ENCODE peak calls at places on chromosome 16, in four cellular contexts. M, X, N and Z are unnamed samples.

GRCh38 chr16:5928476-5929055 is 831.0 kb upstream of the EEF2KMT start:
- DNase-seq in N (no peak), M (no peak), X (no peak), Z (no peak)

GRCh38 chr16:87297918-87298631 is 19.1 kb downstream of the C16orf95 start:
- DNase-seq in M (no peak), X (peak), N (peak), Z (peak)

GRCh38 chr16:88005968-88006367 is 54.7 kb downstream of the BANP start:
- DNase-seq in N (no peak), M (no peak), X (no peak), Z (no peak)

GRCh38 chr16:88911148-88911945 is 44.9 kb upstream of the PABPN1L start:
- DNase-seq in X (no peak), M (no peak), N (no peak), Z (no peak)

GRCh38 chr16:87317766-87318121 is 552 bp upstream of the C16orf95 start:
- DNase-seq in X (peak), M (no peak), N (peak), Z (no peak)

GRCh38 chr16:28504707-28505404 is 1.8 kb downstream of the IL27 start:
- DNase-seq in X (no peak), N (no peak), M (no peak), Z (no peak)

GRCh38 chr16:67530013-67530939 is 1.6 kb downstream of the RIPOR1 start:
- DNase-seq in X (peak), N (peak), M (peak), Z (peak)

GRCh38 chr16:4409081-4409932 is 7.1 kb downstream of the CORO7 start:
- DNase-seq in N (no peak), M (no peak), X (peak), Z (no peak)

GRCh38 chr16:56202036-56202435 is 10.7 kb downstream of the GNAO1 start:
- DNase-seq in N (no peak), M (no peak), X (peak), Z (no peak)

GRCh38 chr16:86559802-86560305 is 4.8 kb upstream of the MTHFSD start:
- DNase-seq in M (no peak), X (no peak), N (no peak), Z (no peak)

GRCh38 chr16:6096931-6097665 is 999.5 kb upstream of the EEF2KMT start:
- DNase-seq in X (no peak), M (peak), N (no peak), Z (no peak)

GRCh38 chr16:31148281-31148728 is 1.6 kb downstream of the PRSS36 start:
- DNase-seq in X (no peak), N (no peak), M (no peak), Z (no peak)

GRCh38 chr16:56013962-56014552 is 138.9 kb upstream of the CES5A start:
- DNase-seq in X (peak), N (peak), M (no peak), Z (peak)

GRCh38 chr16:56960681-56961281 is 969 bp upstream of the CETP start:
- DNase-seq in M (no peak), N (no peak), X (peak), Z (no peak)

GRCh38 chr16:15141586-15141985 is 47.5 kb upstream of the RRN3 start:
- DNase-seq in N (no peak), X (no peak), M (no peak), Z (no peak)

GRCh38 chr16:89246383-89246902 is 28.9 kb downstream of the ZNF778 start:
- DNase-seq in X (no peak), M (no peak), N (no peak), Z (no peak)

GRCh38 chr16:72876221-72876620 is 171.7 kb downstream of the ZFHX3 start:
- DNase-seq in X (peak), N (peak), M (peak), Z (no peak)

GRCh38 chr16:62661435-62661834 is 625.2 kb upstream of the CDH8 start:
- DNase-seq in N (no peak), X (no peak), M (no peak), Z (no peak)

GRCh38 chr16:53068423-53068833 is 13.6 kb downstream of the CHD9 start:
- DNase-seq in M (no peak), X (no peak), N (no peak), Z (no peak)

GRCh38 chr16:86667035-86667434 is 88.7 kb downstream of the FOXL1 start:
- DNase-seq in N (peak), M (no peak), X (no peak), Z (no peak)

GRCh38 chr16:937723-938122 is 33.1 kb downstream of the LMF1 start:
- DNase-seq in M (no peak), X (no peak), N (no peak), Z (no peak)

GRCh38 chr16:67995423-67995822 is 3.9 kb downstream of the DPEP2 start:
- DNase-seq in N (peak), X (peak), M (peak), Z (no peak)

GRCh38 chr16:66342294-66342900 is 24.1 kb upstream of the CDH5 start:
- DNase-seq in N (peak), M (no peak), X (peak), Z (peak)

GRCh38 chr16:64829678-64830077 is 292.2 kb downstream of the CDH11 start:
- DNase-seq in M (no peak), N (no peak), X (no peak), Z (no peak)

GRCh38 chr16:49701867-49702494 is 153.9 kb downstream of the ZNF423 start:
- DNase-seq in X (no peak), M (no peak), N (peak), Z (peak)

GRCh38 chr16:57693539-57693938 is 1.1 kb upstream of the DRC7 start:
- DNase-seq in N (no peak), M (no peak), X (no peak), Z (no peak)

GRCh38 chr16:68909099-68909733 is 65.9 kb downstream of the TANGO6 start:
- DNase-seq in M (no peak), X (no peak), N (no peak), Z (peak)

GRCh38 chr16:14539631-14540030 is 90.4 kb downstream of the PARN start:
- DNase-seq in X (peak), N (no peak), M (no peak), Z (no peak)

GRCh38 chr16:13154799-13155198 is 253.4 kb downstream of the SHISA9 start:
- DNase-seq in X (no peak), M (peak), N (peak), Z (no peak)

GRCh38 chr16:66717112-66717675 is 20.7 kb upstream of the CMTM4 start:
- DNase-seq in X (peak), M (no peak), N (peak), Z (peak)

GRCh38 chr16:694187-694862 is 4.1 kb upstream of the WDR24 start:
- DNase-seq in N (no peak), M (no peak), X (no peak), Z (no peak)

GRCh38 chr16:29011851-29012250 is 27.0 kb downstream of the LAT start:
- DNase-seq in X (no peak), M (no peak), N (no peak), Z (no peak)

GRCh38 chr16:970379-970765 is 412 bp downstream of the LMF1 start:
- DNase-seq in X (no peak), N (no peak), M (no peak), Z (no peak)

GRCh38 chr16:53084141-53084541 is 29.4 kb downstream of the CHD9 start:
- DNase-seq in M (no peak), N (no peak), X (no peak), Z (no peak)

GRCh38 chr16:52562770-52563169 is 15.8 kb upstream of the TOX3 start:
- DNase-seq in N (no peak), M (no peak), X (no peak), Z (no peak)

GRCh38 chr16:69712277-69712676 is 14.1 kb downstream of the NQO1 start:
- DNase-seq in M (no peak), N (no peak), X (no peak), Z (no peak)

GRCh38 chr16:25060920-25061319 is 45.8 kb upstream of the ARHGAP17 start:
- DNase-seq in X (no peak), N (no peak), M (no peak), Z (no peak)

GRCh38 chr16:59566446-59566845 is 832.3 kb upstream of the GOT2 start:
- DNase-seq in M (no peak), X (no peak), N (no peak), Z (no peak)